ENCODE peak calls at places on chromosomes 12 and 14, in six cellular contexts. Z is mammary epithelial cell, N is lower lobe of right lung, P is adipocyte, T is spleen, J is heart right ventricle. X is an unnamed sample.

GRCh38 chr14:54435500-54435981 is 5.6 kb downstream of the CNIH1 start:
- DNase-seq in Z (peak; percentile 82), N (no peak), P (peak; percentile 62), T (no peak), J (no peak), X (no peak)

GRCh38 chr12:110266980-110267620 is 13.9 kb upstream of the ATP2A2 start:
- DNase-seq in Z (no peak), N (no peak), P (peak; percentile 79), T (no peak), J (peak; percentile 90), X (peak; percentile 64)

GRCh38 chr12:88577537-88577936 is 2.7 kb downstream of the KITLG start:
- DNase-seq in Z (peak; percentile 73), N (no peak), P (no peak), T (no peak), J (no peak), X (no peak)

GRCh38 chr14:94571950-94572349 is 9.3 kb upstream of the SERPINA5 start:
- DNase-seq in Z (peak; percentile 25), N (no peak), P (peak; percentile 40), T (no peak), J (no peak), X (no peak)

GRCh38 chr12:11797317-11797913 is 147.9 kb downstream of the ETV6 start:
- DNase-seq in Z (no peak), N (no peak), P (peak; percentile 82), T (no peak), J (no peak), X (peak; percentile 81)

GRCh38 chr12:3646561-3647241 is 106.2 kb downstream of the CRACR2A start:
- DNase-seq in Z (peak; percentile 29), N (no peak), P (no peak), T (peak; percentile 72), J (no peak), X (no peak)

GRCh38 chr12:76909290-76909689 is 30.5 kb upstream of the CSRP2 start:
- DNase-seq in Z (no peak), N (no peak), P (no peak), T (no peak), J (no peak), X (no peak)

GRCh38 chr12:95922231-95922630 is 20.2 kb downstream of the CCDC38 start:
- DNase-seq in Z (peak; percentile 18), N (no peak), P (peak; percentile 9), T (no peak), J (no peak), X (no peak)

GRCh38 chr12:13444076-13444475 is 247.6 kb downstream of the EMP1 start:
- DNase-seq in Z (no peak), N (no peak), P (no peak), T (no peak), J (no peak), X (no peak)

GRCh38 chr14:102140027-102140749 is 491 bp downstream of the WDR20 start:
- DNase-seq in Z (peak; percentile 49), N (peak; percentile 64), P (peak; percentile 61), T (peak; percentile 87), J (no peak), X (peak; percentile 79)

GRCh38 chr14:94998702-94999101 is 158.6 kb downstream of the DICER1 start:
- DNase-seq in Z (no peak), N (no peak), P (no peak), T (no peak), J (no peak), X (no peak)

DNA sequence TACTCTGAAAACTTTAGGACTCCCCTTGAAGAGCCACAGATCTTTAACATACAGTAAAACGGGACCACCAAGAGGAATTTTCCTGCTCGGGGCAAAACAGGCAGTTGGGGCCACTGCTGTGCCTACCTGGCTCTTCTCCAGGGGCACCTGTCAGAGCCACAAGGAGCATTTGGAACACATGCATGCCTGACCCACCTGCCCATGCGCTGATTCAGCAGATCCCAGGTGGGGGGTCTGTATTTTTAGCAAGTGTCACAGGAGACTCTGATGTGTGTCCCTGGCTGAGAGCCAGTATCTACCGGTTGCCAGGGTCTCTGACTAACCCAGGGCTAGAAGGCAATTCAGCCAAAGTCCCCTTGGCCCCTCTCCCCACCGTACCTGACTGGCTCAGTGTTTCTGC is 6.5 kb downstream of the CTDSP2 start:
- DNase-seq in Z (no peak), N (no peak), P (no peak), T (no peak), J (no peak), X (no peak)
- H3K4me1 ChIP-seq in Z (peaks cover 69% of the 10 kb centered on the region), N (peaks cover 96% of the 10 kb centered on the region), P (peaks cover 91% of the 10 kb centered on the region), T (peaks cover 97% of the 10 kb centered on the region), J (peaks cover 87% of the 10 kb centered on the region), X (peaks cover 7% of the 10 kb centered on the region)

GRCh38 chr12:54840293-54840692 is 14.0 kb upstream of the MUCL1 start:
- DNase-seq in Z (no peak), N (no peak), P (no peak), T (no peak), J (no peak), X (no peak)
- H3K27me3 ChIP-seq in Z (no peaks in the 10 kb centered on the region), N (no peaks in the 10 kb centered on the region), P (peaks cover 2% of the 10 kb centered on the region), T (no peaks in the 10 kb centered on the region), J (no peaks in the 10 kb centered on the region), X (no peaks in the 10 kb centered on the region)

GRCh38 chr14:61396279-61396678 is 74.9 kb downstream of the PRKCH start:
- DNase-seq in Z (no peak), N (no peak), P (no peak), T (no peak), J (no peak), X (no peak)

GRCh38 chr14:61396694-61397093 is 75.3 kb downstream of the PRKCH start:
- DNase-seq in Z (no peak), N (no peak), P (no peak), T (no peak), J (no peak), X (no peak)

GRCh38 chr14:61394542-61394941 is 73.2 kb downstream of the PRKCH start:
- DNase-seq in Z (no peak), N (no peak), P (no peak), T (no peak), J (no peak), X (no peak)

GRCh38 chr14:61397607-61398006 is 76.2 kb downstream of the PRKCH start:
- DNase-seq in Z (no peak), N (no peak), P (no peak), T (no peak), J (no peak), X (no peak)

DNA sequence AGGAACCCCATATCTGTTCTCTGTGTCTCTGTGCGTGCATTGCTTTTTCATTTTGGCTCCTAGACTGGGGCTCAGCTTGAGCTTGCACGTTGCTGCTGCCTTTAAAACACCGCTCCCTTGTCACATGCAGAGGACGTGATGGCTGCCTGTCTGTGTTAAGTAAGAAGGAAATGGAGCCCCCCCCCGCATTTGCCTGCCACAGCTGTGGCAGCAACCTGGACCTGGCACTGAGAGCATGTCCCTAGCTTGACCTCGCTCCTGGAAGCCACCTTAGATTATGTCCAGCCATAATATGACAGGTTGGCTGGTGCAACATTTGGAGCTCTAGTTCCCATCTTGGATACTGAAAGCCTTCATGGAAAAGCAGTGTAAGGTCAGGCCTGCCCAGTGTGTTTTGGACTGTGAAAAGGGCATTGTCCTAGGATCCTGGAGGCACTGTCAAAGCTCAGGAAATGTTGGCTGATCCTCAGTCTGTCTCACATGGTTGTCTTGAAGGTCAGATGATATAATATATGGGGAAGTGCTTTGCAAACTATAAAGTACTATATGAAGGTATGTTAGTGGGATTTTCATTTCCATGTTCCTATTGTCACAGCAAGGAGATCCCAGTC is 73.8 kb downstream of the PRKCH start:
- DNase-seq in Z (no peak), N (no peak), P (no peak), T (no peak), J (no peak), X (no peak)
- H3K4me1 ChIP-seq in Z (no peaks in the 10 kb centered on the region), N (peaks cover 8% of the 10 kb centered on the region), P (no peaks in the 10 kb centered on the region), T (peaks cover 41% of the 10 kb centered on the region), J (no peaks in the 10 kb centered on the region), X (no peaks in the 10 kb centered on the region)

GRCh38 chr12:113476093-113476986 is 4.7 kb upstream of the LHX5 start:
- DNase-seq in Z (no peak), N (no peak), P (no peak), T (no peak), J (no peak), X (no peak)

GRCh38 chr12:113473942-113474341 is 2.3 kb upstream of the LHX5 start:
- DNase-seq in Z (no peak), N (no peak), P (no peak), T (no peak), J (no peak), X (no peak)

GRCh38 chr12:113475451-113476085 is 3.9 kb upstream of the LHX5 start:
- DNase-seq in Z (no peak), N (no peak), P (no peak), T (no peak), J (no peak), X (no peak)

GRCh38 chr12:113473400-113473799 is 1.7 kb upstream of the LHX5 start:
- DNase-seq in Z (no peak), N (no peak), P (no peak), T (no peak), J (no peak), X (no peak)

DNA sequence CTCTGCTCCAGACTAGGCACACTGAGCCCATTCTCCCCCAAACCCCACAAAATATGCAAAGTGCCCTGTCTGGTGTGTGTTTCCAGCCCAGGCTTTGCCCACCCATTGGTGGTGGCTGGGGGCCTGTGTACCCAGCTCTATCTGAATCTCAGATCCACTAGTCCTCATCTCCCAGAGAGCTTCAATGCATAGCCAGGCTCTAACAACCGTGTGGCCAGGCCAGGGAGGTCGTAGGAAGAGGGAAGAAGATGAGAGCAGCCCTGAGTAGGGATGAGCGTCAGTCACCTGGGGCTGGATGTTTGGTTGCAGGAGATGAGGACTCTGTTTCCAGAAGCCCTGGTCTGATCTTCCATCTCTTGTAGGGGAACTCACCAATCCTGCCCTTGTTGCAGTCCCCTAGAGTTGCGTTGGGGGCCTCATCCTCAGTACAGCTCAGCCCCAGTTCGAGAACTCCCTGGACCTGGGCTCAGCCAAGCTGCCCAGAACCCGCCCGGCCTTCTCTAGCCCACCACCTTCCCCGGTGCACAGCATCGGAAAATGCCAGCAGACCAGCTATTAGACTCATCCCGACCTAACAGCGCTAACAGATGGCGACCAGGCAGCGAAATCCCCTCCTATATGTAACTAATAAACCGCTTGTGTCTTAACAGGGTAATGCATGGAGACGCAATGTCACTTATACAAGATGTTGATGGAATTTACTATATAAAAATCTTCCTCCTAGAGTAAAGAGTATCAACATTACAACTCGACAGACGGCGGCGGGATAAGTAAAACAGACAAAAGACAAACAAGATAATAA is 3.2 kb upstream of the LHX5 start:
- DNase-seq in Z (no peak), N (no peak), P (no peak), T (no peak), J (no peak), X (no peak)
- H3K27me3 ChIP-seq in Z (peaks cover 90% of the 10 kb centered on the region), N (peaks cover 95% of the 10 kb centered on the region), P (peaks cover 81% of the 10 kb centered on the region), T (peaks cover 100% of the 10 kb centered on the region), J (peaks cover 97% of the 10 kb centered on the region), X (peaks cover 3% of the 10 kb centered on the region)

DNA sequence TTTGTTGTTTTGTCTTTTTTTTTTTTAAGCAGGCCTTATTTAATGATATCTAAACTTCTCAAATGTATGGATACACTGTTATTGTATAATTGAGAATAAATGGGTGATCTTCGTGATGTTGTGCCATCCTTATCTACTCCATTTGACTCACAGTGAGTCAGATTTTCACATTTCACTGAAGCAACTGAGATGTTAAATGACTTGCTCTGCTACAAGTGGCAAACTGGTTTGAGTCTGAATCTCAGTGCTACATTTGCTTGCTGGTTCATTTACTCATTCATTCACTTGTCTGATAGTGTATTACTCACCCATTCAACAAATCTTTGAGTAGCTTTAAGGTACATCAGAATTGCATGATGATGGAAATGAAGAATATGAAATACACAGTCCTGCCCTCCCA is 2.6 kb downstream of the KIAA0586 start:
- DNase-seq in Z (peak; percentile 86), N (no peak), P (peak; percentile 25), T (no peak), J (no peak), X (no peak)
- H3K4me1 ChIP-seq in Z (peaks cover 22% of the 10 kb centered on the region), N (peaks cover 30% of the 10 kb centered on the region), P (peaks cover 21% of the 10 kb centered on the region), T (peaks cover 39% of the 10 kb centered on the region), J (no peaks in the 10 kb centered on the region), X (no peaks in the 10 kb centered on the region)

GRCh38 chr12:131077931-131078391 is 124.3 kb downstream of the ADGRD1 start:
- DNase-seq in Z (no peak), N (no peak), P (no peak), T (no peak), J (no peak), X (no peak)
- H3K27me3 ChIP-seq in Z (no peaks in the 10 kb centered on the region), N (no peaks in the 10 kb centered on the region), P (no peaks in the 10 kb centered on the region), T (no peaks in the 10 kb centered on the region), J (no peaks in the 10 kb centered on the region), X (no peaks in the 10 kb centered on the region)